ENCODE peak calls at places on chromosomes 12 and 14, in four cellular contexts. W is astrocyte of the spinal cord, O is ascending aorta, V is BJ. N is an unnamed sample.

GRCh38 chr12:89507015-89507824 is 17.4 kb downstream of the GALNT4 start:
- DNase-seq in O (no peak), W (no peak), V (no peak), N (no peak)

GRCh38 chr14:92356677-92357076 is 33.7 kb downstream of the SLC24A4 start:
- DNase-seq in W (no peak), O (no peak), V (no peak), N (no peak)

GRCh38 chr12:81209001-81209400 is 131.1 kb downstream of the ACSS3 start:
- DNase-seq in O (no peak), W (peak), V (peak), N (no peak)

GRCh38 chr12:67697981-67698380 is 49.4 kb downstream of the DYRK2 start:
- DNase-seq in W (no peak), O (no peak), V (no peak), N (no peak)

GRCh38 chr12:30866256-30866655 is 60.3 kb upstream of the TSPAN11 start:
- DNase-seq in W (no peak), O (no peak), V (no peak), N (no peak)

GRCh38 chr12:75646329-75646940 is 135.0 kb upstream of the KRR1 start:
- DNase-seq in O (no peak), W (no peak), V (no peak), N (no peak)

GRCh38 chr14:99363616-99364290 is 91.8 kb upstream of the BCL11B start:
- DNase-seq in O (no peak), W (no peak), V (no peak), N (no peak)

GRCh38 chr14:31326111-31326510 is 94.2 kb downstream of the HEATR5A start:
- DNase-seq in V (no peak), W (peak), O (no peak), N (peak)

GRCh38 chr12:19082365-19082911 is 47.1 kb upstream of the PLEKHA5 start:
- DNase-seq in O (no peak), W (no peak), V (no peak), N (no peak)

GRCh38 chr14:99264691-99265090 is 7.3 kb downstream of the BCL11B start:
- DNase-seq in V (no peak), W (no peak), O (no peak), N (no peak)

DNA sequence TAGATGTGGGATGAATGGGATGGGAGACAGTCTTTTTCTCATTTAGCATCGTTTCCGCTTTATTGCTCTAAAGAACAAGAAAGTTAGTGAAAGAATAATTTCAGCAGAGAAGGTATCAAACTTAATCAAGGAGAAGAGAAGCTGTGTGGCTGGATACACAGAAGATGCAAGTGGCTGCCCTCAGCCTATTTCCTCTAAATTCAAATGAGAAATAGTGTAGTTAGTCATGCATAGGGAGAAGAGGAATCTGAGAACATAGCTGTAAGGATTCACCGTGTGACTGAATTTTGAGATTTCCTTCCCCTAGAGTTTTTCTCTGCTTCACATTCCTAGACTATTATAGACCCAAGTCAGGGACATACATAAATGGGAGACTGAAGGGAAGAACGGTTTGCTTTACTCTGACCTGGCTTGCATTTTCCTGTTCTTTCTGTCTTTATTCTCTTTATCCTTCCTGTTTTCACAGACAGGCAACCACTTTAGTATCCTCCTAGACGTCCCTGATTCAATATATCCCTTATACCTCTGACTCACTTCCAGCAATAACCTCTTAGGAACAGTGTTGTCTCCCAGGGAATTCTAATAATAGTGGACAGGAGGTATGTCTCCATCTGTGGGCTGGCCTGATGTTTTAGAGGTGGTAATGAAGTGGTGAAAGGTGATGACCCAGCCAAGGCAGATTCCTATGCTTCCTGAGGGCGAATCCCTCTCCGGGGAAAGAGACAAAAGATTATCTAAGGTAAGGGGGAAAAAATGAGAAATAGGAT is 7.0 kb downstream of the RNASE10 start:
- DNase-seq in O (no peak), V (no peak), W (no peak), N (no peak)
- H3K4me3 ChIP-seq in O (no peak), V (no peak), W (no peak), N (no peak)

GRCh38 chr12:115255257-115255656 is 571.3 kb upstream of the TBX3 start:
- DNase-seq in V (no peak), O (no peak), W (no peak), N (no peak)
- H3K4me3 ChIP-seq in V (no peak), O (no peak), W (no peak), N (no peak)

GRCh38 chr12:21073822-21074460 is 57.1 kb upstream of the SLCO1B1 start:
- DNase-seq in W (peak), V (no peak), O (no peak), N (no peak)

GRCh38 chr12:21073129-21073528 is 57.9 kb upstream of the SLCO1B1 start:
- DNase-seq in W (no peak), O (no peak), V (no peak), N (no peak)
- H3K4me3 ChIP-seq in W (no peak), O (no peak), V (no peak), N (no peak)

GRCh38 chr12:46825526-46826414 is at the start of gene SLC38A4:
- DNase-seq in V (peak), W (peak), O (no peak), N (no peak)
- H3K4me3 ChIP-seq in V (peak), W (peak), O (peak), N (peak)

GRCh38 chr12:109544955-109545531 is 28.3 kb downstream of the MMAB start:
- DNase-seq in V (no peak), W (no peak), O (no peak), N (no peak)
- H3K4me3 ChIP-seq in V (no peak), W (no peak), O (no peak), N (no peak)

GRCh38 chr14:101817511-101818001 is 56.0 kb downstream of the PPP2R5C start:
- DNase-seq in O (no peak), W (no peak), V (no peak), N (no peak)

GRCh38 chr14:101813171-101813759 is 51.8 kb downstream of the PPP2R5C start:
- DNase-seq in V (no peak), O (no peak), W (no peak), N (no peak)

GRCh38 chr14:101814869-101815268 is 53.4 kb downstream of the PPP2R5C start:
- DNase-seq in V (no peak), O (no peak), W (no peak), N (no peak)

GRCh38 chr14:101813833-101814232 is 52.3 kb downstream of the PPP2R5C start:
- DNase-seq in O (no peak), W (no peak), V (no peak), N (no peak)

DNA sequence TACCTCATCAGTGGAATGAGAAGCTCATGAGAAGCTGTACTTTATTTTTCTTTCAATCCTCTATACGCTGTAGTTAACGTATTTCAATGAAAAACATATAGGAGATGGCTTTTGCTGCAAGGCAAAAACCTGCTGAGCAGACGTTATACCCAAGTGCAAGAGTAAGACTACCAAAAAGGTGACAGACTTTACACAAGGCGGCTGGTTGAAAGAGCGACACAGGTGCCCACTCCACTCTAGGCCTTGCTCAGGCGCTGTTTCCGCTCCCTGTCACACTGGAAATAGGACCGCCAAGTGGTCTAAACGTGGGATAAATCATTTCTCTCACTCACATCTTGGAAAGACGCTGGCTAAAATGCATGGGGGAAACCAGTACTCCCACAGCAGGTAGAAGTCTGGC is 54.5 kb downstream of the PPP2R5C start:
- DNase-seq in O (no peak), V (no peak), W (no peak), N (no peak)
- H3K4me3 ChIP-seq in O (no peak), V (no peak), W (no peak), N (no peak)

DNA sequence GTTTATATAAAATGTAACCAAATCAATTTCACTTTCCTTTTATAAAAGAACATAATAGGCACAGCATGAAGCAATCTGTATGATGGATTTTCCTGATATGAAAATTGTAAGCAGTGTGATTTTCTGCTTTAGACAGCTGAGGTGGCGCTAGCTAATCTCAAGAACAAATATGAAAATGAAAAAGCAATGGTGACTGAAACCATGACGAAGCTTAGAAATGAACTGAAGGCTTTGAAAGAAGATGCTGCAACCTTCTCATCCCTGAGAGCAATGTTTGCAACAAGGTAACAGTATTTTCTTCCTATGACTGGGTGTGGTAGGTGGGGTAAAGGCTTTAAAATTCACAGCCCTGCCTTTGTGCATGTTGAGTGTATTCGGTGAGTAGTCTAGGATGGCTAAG is 65.0 kb upstream of the FGD4 start:
- DNase-seq in V (no peak), O (no peak), W (no peak), N (no peak)
- H3K4me3 ChIP-seq in V (no peak), O (no peak), W (no peak), N (no peak)

GRCh38 chr14:58390830-58391229 is 4.9 kb upstream of the TOMM20L start:
- DNase-seq in W (no peak), V (no peak), O (no peak), N (no peak)
- H3K4me3 ChIP-seq in W (no peak), V (no peak), O (no peak), N (no peak)

GRCh38 chr12:132600048-132601032 is 10.0 kb downstream of the LRCOL1 start:
- DNase-seq in O (no peak), W (peak), V (no peak), N (peak)
- H3K4me3 ChIP-seq in O (peak), W (peak), V (peak), N (peak)

GRCh38 chr14:71021347-71022014 is 114.2 kb downstream of the PCNX1 start:
- DNase-seq in O (no peak), V (peak), W (peak), N (no peak)

GRCh38 chr14:71022939-71023338 is 115.7 kb downstream of the PCNX1 start:
- DNase-seq in W (no peak), V (no peak), O (no peak), N (no peak)

GRCh38 chr14:71022015-71022919 is 115.0 kb downstream of the PCNX1 start:
- DNase-seq in V (no peak), O (no peak), W (no peak), N (no peak)
- H3K4me3 ChIP-seq in V (no peak), O (no peak), W (no peak), N (no peak)

N was measured in tibial nerve.